ENCODE peak calls at places on chromosomes 1 and 21, in ten cellular contexts. One of them, this sample, is unnamed.

GRCh38 chr1:109781807-109782206 is 18.1 kb upstream of the EPS8L3 start:
- DNase-seq in NCI-H1092: no peak
- DNase-seq in BE2C: no peak
- DNase-seq in body of pancreas: no peak
- DNase-seq in fibroblast of mammary gland: no peak
- DNase-seq in anterior cingulate cortex: no peak
- DNase-seq in type B pancreatic cell: no peak
- DNase-seq in T follicular helper cell: no peak
- DNase-seq in AG09319: no peak
- DNase-seq in stimulated activated CD4-positive, alpha-beta T cell treated with anti-CD3 and anti-CD28 coated beads, Interleukin-1b, Interleukin-23, amount 100 ng/mL, for 4 hours: no peak
- DNase-seq in this sample: no peak

GRCh38 chr1:70818391-70818790 is 229.2 kb downstream of the PTGER3 start:
- DNase-seq in NCI-H1092: no peak
- DNase-seq in BE2C: no peak
- DNase-seq in body of pancreas: no peak
- DNase-seq in fibroblast of mammary gland: peak; percentile 57
- DNase-seq in anterior cingulate cortex: no peak
- DNase-seq in type B pancreatic cell: no peak
- DNase-seq in T follicular helper cell: no peak
- DNase-seq in AG09319: no peak
- DNase-seq in stimulated activated CD4-positive, alpha-beta T cell treated with anti-CD3 and anti-CD28 coated beads, Interleukin-1b, Interleukin-23, amount 100 ng/mL, for 4 hours: no peak
- DNase-seq in this sample: no peak

GRCh38 chr1:182615468-182616129 is 11.4 kb upstream of the RGS16 start:
- DNase-seq in NCI-H1092: peak; percentile 89
- DNase-seq in BE2C: peak; percentile 62
- DNase-seq in body of pancreas: no peak
- DNase-seq in fibroblast of mammary gland: peak; percentile 47
- DNase-seq in anterior cingulate cortex: no peak
- DNase-seq in type B pancreatic cell: no peak
- DNase-seq in T follicular helper cell: peak; percentile 26
- DNase-seq in AG09319: no peak
- DNase-seq in stimulated activated CD4-positive, alpha-beta T cell treated with anti-CD3 and anti-CD28 coated beads, Interleukin-1b, Interleukin-23, amount 100 ng/mL, for 4 hours: no peak
- DNase-seq in this sample: no peak

GRCh38 chr1:116138277-116138792 is 27.1 kb downstream of the MAB21L3 start:
- DNase-seq in NCI-H1092: no peak
- DNase-seq in BE2C: no peak
- DNase-seq in body of pancreas: no peak
- DNase-seq in fibroblast of mammary gland: no peak
- DNase-seq in anterior cingulate cortex: no peak
- DNase-seq in type B pancreatic cell: no peak
- DNase-seq in T follicular helper cell: no peak
- DNase-seq in AG09319: no peak
- DNase-seq in stimulated activated CD4-positive, alpha-beta T cell treated with anti-CD3 and anti-CD28 coated beads, Interleukin-1b, Interleukin-23, amount 100 ng/mL, for 4 hours: no peak
- DNase-seq in this sample: no peak

GRCh38 chr1:168509204-168509603 is 34.6 kb downstream of the XCL2 start:
- DNase-seq in NCI-H1092: no peak
- DNase-seq in BE2C: no peak
- DNase-seq in body of pancreas: no peak
- DNase-seq in fibroblast of mammary gland: no peak
- DNase-seq in anterior cingulate cortex: no peak
- DNase-seq in type B pancreatic cell: no peak
- DNase-seq in T follicular helper cell: no peak
- DNase-seq in AG09319: no peak
- DNase-seq in stimulated activated CD4-positive, alpha-beta T cell treated with anti-CD3 and anti-CD28 coated beads, Interleukin-1b, Interleukin-23, amount 100 ng/mL, for 4 hours: no peak
- DNase-seq in this sample: no peak

GRCh38 chr1:1614954-1615255 is 395 bp upstream of the MIB2 start:
- DNase-seq in NCI-H1092: no peak
- DNase-seq in BE2C: no peak
- DNase-seq in body of pancreas: no peak
- DNase-seq in fibroblast of mammary gland: no peak
- DNase-seq in anterior cingulate cortex: no peak
- DNase-seq in type B pancreatic cell: no peak
- DNase-seq in T follicular helper cell: no peak
- DNase-seq in AG09319: no peak
- DNase-seq in stimulated activated CD4-positive, alpha-beta T cell treated with anti-CD3 and anti-CD28 coated beads, Interleukin-1b, Interleukin-23, amount 100 ng/mL, for 4 hours: no peak
- DNase-seq in this sample: no peak

GRCh38 chr21:38853421-38853919 is 47.7 kb downstream of the ETS2 start:
- DNase-seq in NCI-H1092: peak; percentile 76
- DNase-seq in BE2C: peak; percentile 89
- DNase-seq in body of pancreas: peak; percentile 25
- DNase-seq in fibroblast of mammary gland: peak; percentile 95
- DNase-seq in anterior cingulate cortex: no peak
- DNase-seq in type B pancreatic cell: peak; percentile 55
- DNase-seq in T follicular helper cell: no peak
- DNase-seq in AG09319: no peak
- DNase-seq in stimulated activated CD4-positive, alpha-beta T cell treated with anti-CD3 and anti-CD28 coated beads, Interleukin-1b, Interleukin-23, amount 100 ng/mL, for 4 hours: no peak
- DNase-seq in this sample: peak; percentile 24

GRCh38 chr1:95117207-95118018 is at the start of gene TLCD4:
- DNase-seq in NCI-H1092: peak; percentile 39
- DNase-seq in BE2C: peak; percentile 50
- DNase-seq in body of pancreas: peak; percentile 75
- DNase-seq in fibroblast of mammary gland: peak; percentile 11
- DNase-seq in anterior cingulate cortex: peak; percentile 51
- DNase-seq in type B pancreatic cell: peak; percentile 76
- DNase-seq in T follicular helper cell: peak; percentile 13
- DNase-seq in AG09319: no peak
- DNase-seq in stimulated activated CD4-positive, alpha-beta T cell treated with anti-CD3 and anti-CD28 coated beads, Interleukin-1b, Interleukin-23, amount 100 ng/mL, for 4 hours: peak; percentile 19
- DNase-seq in this sample: peak; percentile 62